ENCODE peak calls at places on chromosomes 2 and 18, in four cellular contexts. E, F, G and O are unnamed samples. For H3K4me1, the result is how much of the 10 kb centered on the place peaks cover.

GRCh38 chr2:143489135-143489534 is 359.9 kb downstream of the ARHGAP15 start:
- DNase-seq in E (peak), F (no peak), G (no peak), O (no peak)

GRCh38 chr2:151922845-151923666 is 94.8 kb upstream of the ARL5A start:
- DNase-seq in E (peak), F (no peak), G (no peak), O (no peak)

GRCh38 chr2:220562375-220563140 is 935.1 kb downstream of the SLC4A3 start:
- DNase-seq in E (no peak), F (no peak), G (no peak), O (no peak)

GRCh38 chr18:79750980-79751571 is 46.7 kb upstream of the KCNG2 start:
- DNase-seq in E (no peak), F (no peak), G (no peak), O (no peak)

GRCh38 chr2:96530144-96530430 is 6.5 kb upstream of the ARID5A start:
- DNase-seq in E (no peak), F (no peak), G (no peak), O (no peak)

GRCh38 chr2:165294912-165295311 is 55.7 kb downstream of the SCN2A start:
- DNase-seq in E (no peak), F (peak), G (no peak), O (no peak)

GRCh38 chr2:128308284-128308731 is 10.4 kb downstream of the HS6ST1 start:
- DNase-seq in E (no peak), F (no peak), G (no peak), O (no peak)

GRCh38 chr2:25504266-25504665 is 162.5 kb upstream of the DNMT3A start:
- DNase-seq in E (no peak), F (no peak), G (no peak), O (no peak)

GRCh38 chr18:55418439-55418838 is 169.6 kb downstream of the TCF4 start:
- DNase-seq in E (no peak), F (no peak), G (no peak), O (no peak)

GRCh38 chr2:197309369-197310231 is 980 bp downstream of the ANKRD44 start:
- DNase-seq in E (peak), F (peak), G (peak), O (peak)

GRCh38 chr2:109468893-109469292 is 144.9 kb downstream of the SEPTIN10 start:
- DNase-seq in E (no peak), F (no peak), G (no peak), O (no peak)

GRCh38 chr2:26255735-26256384 is 11.1 kb downstream of the HADHB start:
- DNase-seq in E (no peak), F (no peak), G (no peak), O (no peak)

GRCh38 chr2:43220229-43220981 is 6.0 kb downstream of the ZFP36L2 start:
- DNase-seq in E (peak), F (no peak), G (no peak), O (no peak)

GRCh38 chr2:43221660-43222471 is 4.5 kb downstream of the ZFP36L2 start:
- DNase-seq in E (peak), F (peak), G (peak), O (peak)

GRCh38 chr2:43222472-43223146 is 3.8 kb downstream of the ZFP36L2 start:
- DNase-seq in E (peak), F (no peak), G (no peak), O (peak)

GRCh38 chr2:43219383-43220228 is 6.8 kb downstream of the ZFP36L2 start:
- DNase-seq in E (peak), F (peak), G (no peak), O (peak)

GRCh38 chr2:43220982-43221659 is 5.3 kb downstream of the ZFP36L2 start:
- DNase-seq in E (peak), F (peak), G (peak), O (peak)
- H3K4me1 ChIP-seq in E (under half), F (half or more), G (under half), O (half or more)

DNA sequence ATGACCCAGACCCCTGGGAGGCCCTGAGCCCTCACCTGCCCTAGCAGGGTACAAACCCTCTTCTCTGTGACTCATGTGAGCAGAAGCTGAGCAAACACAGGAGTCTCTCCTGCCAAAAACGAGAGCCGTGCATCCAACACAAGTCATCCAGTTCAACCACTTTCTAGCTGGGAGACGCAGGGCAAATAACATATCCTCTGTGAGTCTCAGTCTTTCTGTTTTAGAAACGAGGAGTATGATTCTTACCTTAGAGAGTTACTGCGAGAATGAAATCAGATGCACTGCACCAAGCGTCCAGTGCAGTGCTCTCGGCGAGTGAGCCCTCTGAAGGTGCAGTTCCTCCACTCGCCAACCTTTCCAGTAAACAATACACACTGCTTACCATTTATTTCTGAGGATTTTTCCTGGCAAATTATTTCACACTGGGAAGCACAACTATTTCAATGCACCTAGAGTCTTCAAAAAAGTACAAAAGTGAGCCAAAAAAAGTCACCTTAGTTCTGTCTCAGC is 331.8 kb upstream of the MYT1L start:
- DNase-seq in E (no peak), F (no peak), G (no peak), O (no peak)
- H3K27ac ChIP-seq in E (no peak), F (no peak), G (no peak), O (no peak)

DNA sequence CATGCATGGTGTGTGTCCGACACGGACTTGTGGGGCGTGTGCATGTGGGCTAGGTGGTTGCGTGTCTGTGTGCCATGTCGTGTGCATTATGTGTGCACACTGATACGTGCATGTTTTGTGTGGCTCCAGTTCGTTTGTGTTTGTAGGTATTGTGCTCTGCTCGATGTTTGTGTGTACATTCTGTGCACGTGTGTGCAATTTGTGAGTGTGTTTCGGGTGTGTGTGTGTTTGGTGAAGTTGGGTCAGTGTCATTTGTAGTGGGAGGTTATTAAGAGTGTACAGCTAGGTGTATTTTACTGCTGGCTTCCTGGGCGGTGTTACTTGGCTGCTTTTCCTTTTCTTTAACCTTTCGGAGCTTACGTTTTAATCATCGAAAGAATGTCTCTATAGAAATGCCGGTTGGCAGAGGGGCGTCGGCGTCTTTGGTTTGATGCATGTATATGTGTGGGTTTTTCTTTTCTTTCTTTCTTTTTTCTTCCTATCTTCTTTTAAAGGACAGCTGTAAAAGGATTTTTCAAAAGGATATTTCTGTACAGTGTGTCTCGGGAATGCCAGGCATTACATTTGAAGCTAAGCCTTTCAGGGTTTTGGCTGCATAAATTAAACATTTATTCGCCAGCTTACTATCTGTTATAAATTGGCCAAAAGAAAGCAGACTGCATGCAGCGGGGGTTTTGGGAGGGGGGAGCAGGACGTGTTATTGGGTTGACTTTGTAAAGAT is 1.3 kb downstream of the ASXL3 start:
- DNase-seq in E (no peak), F (no peak), G (peak), O (no peak)
- H3K4me1 ChIP-seq in E (under half), F (under half), G (under half), O (under half)

DNA sequence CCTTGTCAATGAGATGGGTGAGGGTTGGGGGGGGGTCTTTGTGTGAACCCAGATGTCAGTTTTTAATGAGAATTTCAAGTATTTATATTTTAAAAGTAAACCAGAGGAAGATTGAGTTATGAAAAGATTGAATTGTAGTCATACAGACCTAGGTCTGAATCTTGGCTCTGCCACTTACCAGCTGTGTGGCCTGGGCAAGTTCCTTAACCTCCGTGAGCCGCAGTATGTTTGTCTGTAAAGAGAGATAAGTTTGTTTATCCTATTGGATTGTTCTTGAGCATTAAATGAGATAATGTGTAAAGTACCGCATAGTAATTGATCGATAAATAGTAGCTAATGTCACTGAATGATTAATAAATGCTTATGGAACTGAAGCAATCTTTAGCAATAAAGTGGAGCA is 63.8 kb downstream of the EML6 start:
- DNase-seq in E (no peak), F (no peak), G (no peak), O (no peak)
- H3K27ac ChIP-seq in E (no peak), F (no peak), G (no peak), O (no peak)

DNA sequence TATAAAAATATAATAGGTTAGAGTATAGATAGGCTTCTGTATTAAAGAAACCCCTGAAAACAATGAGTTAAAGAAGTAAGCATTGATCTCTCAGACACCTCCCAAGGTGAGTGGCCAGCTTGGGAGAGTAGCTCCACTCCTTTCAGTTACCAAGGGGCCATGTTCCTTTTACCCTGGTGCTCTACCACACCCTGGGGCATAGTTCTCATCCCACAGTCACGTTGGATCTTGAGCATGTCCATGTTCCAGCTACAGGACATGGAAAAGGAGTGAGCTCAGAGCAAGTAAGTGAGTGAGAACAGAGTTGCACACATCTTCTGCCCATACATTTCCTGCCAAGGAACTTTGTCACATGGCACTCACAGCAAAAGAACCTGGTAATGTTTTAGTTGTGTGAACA is 325.9 kb upstream of the SLC39A10 start:
- DNase-seq in E (no peak), F (no peak), G (no peak), O (no peak)
- H3K4me1 ChIP-seq in E (under half), F (under half), G (under half), O (under half)

GRCh38 chr18:3115430-3116025 is 102.6 kb upstream of the LPIN2 start:
- DNase-seq in E (no peak), F (no peak), G (no peak), O (no peak)
- H3K27ac ChIP-seq in E (no peak), F (no peak), G (no peak), O (no peak)